ENCODE peak calls at places on chromosomes 16 and 17, in nine cellular contexts. L, B, R, W, V, I, S, D and P are unnamed samples.

GRCh38 chr17:45052052-45052772 is 780 bp upstream of the DCAKD start:
- DNase-seq in V (peak), W (no peak), S (peak), R (peak), L (no peak), B (peak), D (peak), I (peak), P (peak)

GRCh38 chr16:68360971-68361370 is 50.2 kb downstream of the PRMT7 start:
- DNase-seq in R (no peak), L (no peak), I (no peak), V (no peak), S (no peak), B (no peak), D (no peak), W (no peak), P (no peak)

GRCh38 chr17:15233022-15233805 is 31.9 kb downstream of the PMP22 start:
- DNase-seq in L (no peak), D (peak), B (no peak), W (peak), S (no peak), R (peak), V (peak), I (peak), P (no peak)

GRCh38 chr17:78974635-78975591 is 4.8 kb downstream of the LGALS3BP start:
- DNase-seq in B (no peak), S (no peak), L (peak), V (peak), D (peak), R (peak), W (peak), I (no peak), P (no peak)

GRCh38 chr17:43528988-43529814 is 16.9 kb downstream of the ETV4 start:
- DNase-seq in W (no peak), R (no peak), V (no peak), S (no peak), I (no peak), D (no peak), L (no peak), B (no peak), P (no peak)

GRCh38 chr16:11135167-11135973 is 120.6 kb downstream of the SOCS1 start:
- DNase-seq in B (no peak), S (no peak), I (no peak), R (peak), L (no peak), W (no peak), D (no peak), V (no peak), P (no peak)

GRCh38 chr17:82696916-82697807 is 1.3 kb downstream of the RAB40B start:
- DNase-seq in D (no peak), L (no peak), S (no peak), I (no peak), W (no peak), V (no peak), B (no peak), R (no peak), P (no peak)

GRCh38 chr17:75242461-75243042 is 18.9 kb downstream of the GGA3 start:
- DNase-seq in D (no peak), V (no peak), L (no peak), B (no peak), S (no peak), W (no peak), R (no peak), I (no peak), P (peak)

GRCh38 chr17:78588258-78589030 is 11.2 kb upstream of the DNAH17 start:
- DNase-seq in V (no peak), R (no peak), S (no peak), W (no peak), I (peak), D (no peak), L (no peak), B (no peak), P (no peak)

GRCh38 chr16:85832578-85833539 is 33.4 kb downstream of the COX4I1 start:
- DNase-seq in D (no peak), W (no peak), V (no peak), B (no peak), L (no peak), R (no peak), I (no peak), S (no peak), P (no peak)

GRCh38 chr16:4689864-4690704 is 3.3 kb upstream of the NUDT16L1 start:
- DNase-seq in B (no peak), V (no peak), W (no peak), I (no peak), L (no peak), D (no peak), R (no peak), S (no peak), P (no peak)

GRCh38 chr16:21626659-21627277 is 25.6 kb downstream of the IGSF6 start:
- DNase-seq in L (no peak), D (peak), W (peak), I (peak), R (peak), V (no peak), B (no peak), S (no peak), P (peak)

GRCh38 chr17:74750327-74751069 is 2.1 kb downstream of the NHERF1 start:
- DNase-seq in W (no peak), V (no peak), L (no peak), S (no peak), D (no peak), B (no peak), R (peak), I (peak), P (peak)

GRCh38 chr16:31002810-31003209 is 7.6 kb downstream of the STX1B start:
- DNase-seq in R (no peak), I (no peak), W (no peak), B (no peak), D (no peak), L (no peak), S (no peak), V (no peak), P (no peak)

DNA sequence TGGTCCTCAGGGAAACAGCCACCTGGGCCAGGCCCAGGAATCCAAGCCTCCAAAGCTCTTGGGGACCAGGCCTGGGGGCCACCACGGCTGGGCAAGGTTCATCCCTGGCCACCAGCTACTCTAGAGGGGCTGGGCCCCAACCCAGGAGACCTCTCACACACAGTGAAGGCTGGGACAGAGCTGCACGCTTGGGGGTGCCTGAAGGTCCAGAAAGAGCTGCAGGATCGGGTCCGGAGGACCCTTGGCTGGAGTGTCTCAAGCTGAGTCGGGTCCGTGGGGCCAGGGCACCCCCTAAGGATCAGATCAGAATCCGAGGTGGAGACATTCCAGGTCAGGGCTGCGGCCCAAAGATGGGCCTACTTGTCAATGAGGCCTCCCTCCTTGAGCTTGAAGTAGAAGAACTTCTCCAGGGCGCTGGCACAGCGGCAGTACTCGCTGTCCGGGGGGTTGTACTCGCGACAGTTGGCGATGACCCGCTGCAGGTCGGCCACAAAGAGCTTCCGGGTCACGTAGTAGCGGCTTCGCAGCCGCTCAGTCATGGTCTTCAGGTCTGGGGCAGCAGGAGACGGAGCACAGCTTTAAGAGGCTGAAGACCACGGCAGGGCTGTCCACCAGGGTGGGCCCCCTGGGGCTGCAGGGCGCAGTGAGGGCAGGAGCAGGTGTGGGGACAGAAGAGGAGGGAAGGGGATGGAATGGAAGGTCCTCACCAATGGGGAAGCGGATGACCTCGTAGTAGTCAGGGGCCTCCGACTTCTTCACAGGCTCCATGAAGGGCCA is 967 bp upstream of the DHX58 start:
- DNase-seq in L (no peak), R (no peak), V (no peak), W (no peak), I (no peak), S (no peak), B (no peak), D (no peak), P (no peak)
- H3K27ac ChIP-seq in L (peak), R (no peak), V (no peak), W (no peak), I (peak), S (peak), B (peak), D (no peak), P (peak)

DNA sequence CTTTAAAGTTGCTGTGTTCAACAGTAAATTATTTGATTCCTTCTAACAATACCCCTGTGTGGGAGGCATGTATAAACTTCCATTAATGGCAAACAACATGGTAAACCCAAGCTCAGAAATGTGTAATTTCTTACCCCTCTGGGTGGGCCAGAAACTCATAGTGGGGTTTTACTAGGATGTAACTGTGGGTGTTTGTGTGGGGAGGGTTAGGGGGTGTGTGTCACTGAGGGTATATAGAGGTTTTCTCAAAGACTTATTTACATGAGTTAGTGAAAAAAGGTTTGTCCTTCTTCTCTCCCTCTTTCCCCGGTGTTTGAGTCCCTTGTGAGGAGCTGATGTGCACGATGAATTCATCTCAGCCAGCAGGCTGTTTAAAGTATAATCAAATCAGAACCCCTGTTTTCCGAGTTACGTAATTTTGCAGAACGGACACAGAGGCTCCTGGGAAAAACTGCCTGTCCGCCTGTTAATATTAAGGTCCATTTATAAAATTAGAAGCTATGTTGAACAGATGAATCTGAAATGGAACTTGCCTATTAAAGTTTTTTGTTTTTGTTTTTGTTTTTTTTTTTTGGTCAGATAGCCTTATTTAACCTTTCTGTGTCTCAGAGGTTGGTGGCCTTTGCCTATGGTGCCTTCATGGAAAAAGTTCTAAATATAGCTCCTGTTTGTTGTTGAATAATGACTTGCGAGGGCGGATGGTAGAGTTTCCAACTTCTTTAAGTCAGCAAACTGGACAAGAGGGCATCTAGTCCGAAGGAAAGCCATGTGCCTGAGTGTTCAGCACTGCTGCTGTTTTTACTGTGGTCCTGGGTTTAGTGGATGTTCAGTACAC is 73.3 kb downstream of the MSI2 start:
- DNase-seq in W (no peak), D (no peak), B (no peak), R (no peak), L (no peak), S (no peak), I (no peak), V (no peak), P (no peak)
- H3K4me3 ChIP-seq in W (no peak), D (no peak), B (no peak), R (no peak), L (no peak), S (no peak), I (no peak), V (no peak), P (no peak)

GRCh38 chr16:75376475-75376907 is 56.8 kb downstream of the CFDP1 start:
- DNase-seq in D (no peak), R (no peak), I (peak), S (no peak), W (peak), L (no peak), B (no peak), V (peak), P (no peak)
- H3K27ac ChIP-seq in D (no peak), R (no peak), I (no peak), S (no peak), W (no peak), L (no peak), B (no peak), V (no peak), P (no peak)

GRCh38 chr17:17922198-17922901 is 49.9 kb downstream of the TOM1L2 start:
- DNase-seq in R (no peak), W (no peak), D (no peak), I (no peak), B (no peak), S (no peak), L (no peak), V (peak), P (no peak)
- H3K4me3 ChIP-seq in R (no peak), W (no peak), D (peak), I (no peak), B (no peak), S (no peak), L (no peak), V (no peak), P (no peak)

DNA sequence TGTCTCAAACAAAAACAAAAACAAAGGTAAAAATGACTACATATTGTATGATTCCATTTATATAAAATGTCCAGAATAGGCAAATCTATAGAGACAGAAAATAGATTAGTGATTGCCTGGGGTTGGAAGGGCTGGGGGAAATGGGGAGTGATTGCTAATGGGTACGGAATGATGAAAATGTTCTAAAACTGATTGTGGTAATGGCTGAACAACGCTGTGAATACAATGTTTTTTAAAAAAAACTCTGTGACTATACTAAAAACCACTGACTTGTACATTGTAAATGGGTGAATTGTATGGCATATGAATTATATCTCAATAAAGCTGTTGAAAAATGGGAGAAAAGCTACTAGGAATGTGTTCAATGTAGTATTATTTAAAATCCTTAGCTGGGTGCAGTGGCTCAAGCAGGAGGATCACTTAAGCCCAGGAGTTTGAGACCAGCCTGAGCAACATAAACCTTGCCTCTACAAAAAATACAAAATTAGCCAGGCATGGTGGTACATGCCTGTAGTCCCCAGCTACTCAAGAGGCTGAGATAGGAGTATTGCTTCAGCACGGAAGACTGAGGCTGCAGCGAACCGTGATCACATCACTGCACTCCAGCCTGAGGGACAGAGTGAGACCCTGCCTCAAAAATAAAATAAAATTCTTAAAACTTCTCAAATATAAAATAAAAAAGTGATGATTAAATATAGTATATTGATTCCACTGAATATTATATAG is 47.9 kb downstream of the TOM1L2 start:
- DNase-seq in D (no peak), S (no peak), L (no peak), W (peak), V (no peak), B (no peak), I (no peak), R (no peak), P (no peak)
- H3K27ac ChIP-seq in D (no peak), S (no peak), L (no peak), W (peak), V (no peak), B (no peak), I (no peak), R (no peak), P (no peak)

DNA sequence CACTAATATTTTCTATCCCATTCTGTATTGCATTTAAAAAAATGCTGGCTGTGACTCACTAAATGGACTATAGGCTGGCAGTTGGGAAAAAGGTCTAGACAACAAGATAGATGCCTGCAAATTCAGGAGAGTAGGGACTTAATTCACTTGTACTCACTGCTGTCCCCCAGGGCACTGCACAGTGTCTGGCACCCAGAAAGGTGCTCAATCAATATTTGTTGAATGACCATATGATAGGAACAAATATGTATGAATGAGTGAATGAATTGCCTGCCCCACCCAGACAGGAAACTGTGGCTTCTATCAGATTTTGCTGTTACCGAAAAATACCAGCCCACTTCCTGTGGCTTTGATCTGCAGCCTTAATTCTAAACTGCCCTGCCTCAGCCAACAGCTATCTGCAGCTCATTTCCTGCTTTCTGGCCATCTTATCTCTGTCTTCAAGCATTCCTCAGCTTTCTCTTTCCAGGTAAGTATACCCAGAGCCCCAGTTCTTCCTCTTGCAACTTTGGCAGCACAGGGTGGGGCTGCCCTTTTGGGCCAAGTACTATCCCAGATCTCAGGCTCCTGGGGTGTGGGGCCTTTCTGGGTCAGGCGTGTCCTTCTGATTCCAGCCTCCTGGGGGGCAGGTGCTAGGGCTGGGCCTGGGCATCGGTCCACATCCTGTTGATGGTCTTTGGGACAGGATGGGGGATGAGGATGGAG is 15.3 kb upstream of the TNS4 start:
- DNase-seq in B (peak), D (peak), I (peak), W (peak), R (peak), S (peak), V (peak), L (no peak), P (peak)
- H3K4me3 ChIP-seq in B (peak), D (no peak), I (no peak), W (no peak), R (peak), S (peak), V (no peak), L (no peak), P (peak)

GRCh38 chr17:1646199-1646875 is 805 bp upstream of the SCARF1 start:
- DNase-seq in B (no peak), D (no peak), I (no peak), W (no peak), S (no peak), V (no peak), L (no peak), R (no peak), P (no peak)
- H3K27ac ChIP-seq in B (no peak), D (no peak), I (no peak), W (no peak), S (no peak), V (no peak), L (no peak), R (no peak), P (no peak)

GRCh38 chr16:57282510-57283213 is 1.8 kb downstream of the PLLP start:
- DNase-seq in S (no peak), B (no peak), D (no peak), V (no peak), I (no peak), W (no peak), R (no peak), L (no peak), P (no peak)

GRCh38 chr16:57283956-57284205 is 591 bp downstream of the PLLP start:
- DNase-seq in V (no peak), B (no peak), S (no peak), R (no peak), L (no peak), W (no peak), I (no peak), D (no peak), P (no peak)

GRCh38 chr16:57284206-57284951 is at the start of gene PLLP:
- DNase-seq in I (peak), V (peak), S (peak), R (peak), L (no peak), W (no peak), B (no peak), D (peak), P (peak)

GRCh38 chr16:57284952-57285263 is 436 bp upstream of the PLLP start:
- DNase-seq in B (no peak), S (no peak), I (no peak), V (peak), L (no peak), R (no peak), W (no peak), D (no peak), P (no peak)

DNA sequence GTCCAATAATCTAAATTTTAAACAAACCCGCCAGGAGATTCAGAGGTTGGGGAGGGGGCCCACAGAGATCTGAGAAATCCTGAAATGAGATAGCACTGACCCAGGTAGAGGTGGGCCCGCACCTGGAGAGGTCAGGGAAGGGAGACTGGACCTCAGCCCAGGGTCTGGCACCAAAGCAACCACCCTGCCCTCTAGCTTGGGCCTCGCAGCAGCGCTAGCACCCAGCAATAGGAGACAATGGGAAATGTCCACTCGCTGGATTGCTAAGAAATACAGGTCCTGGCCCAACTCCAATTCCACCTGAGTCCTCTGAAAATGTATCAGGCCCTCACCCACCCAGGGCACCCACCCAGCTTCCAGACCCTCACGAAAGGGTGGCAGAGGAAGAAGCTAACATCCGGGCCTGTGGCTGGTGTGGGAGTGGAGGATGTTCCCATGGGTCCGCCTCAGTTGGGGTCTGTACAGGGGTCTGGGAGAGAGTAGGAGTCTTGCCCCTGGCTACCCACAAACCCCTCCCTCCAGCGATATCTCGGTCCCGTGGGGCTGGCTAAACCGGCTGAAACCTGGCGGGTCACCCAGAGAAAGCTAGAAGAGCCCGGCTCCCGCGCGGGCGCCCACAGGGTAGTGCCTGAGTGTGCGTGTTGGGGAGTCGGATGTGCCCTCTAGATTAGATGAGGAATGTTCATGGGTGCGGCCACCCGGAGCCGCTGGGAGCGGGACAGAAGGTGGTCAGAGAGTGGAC is 1.1 kb downstream of the PLLP start:
- DNase-seq in W (no peak), I (peak), L (no peak), R (no peak), V (no peak), B (no peak), S (no peak), D (no peak), P (no peak)
- H3K4me3 ChIP-seq in W (no peak), I (peak), L (peak), R (no peak), V (no peak), B (no peak), S (no peak), D (no peak), P (no peak)

DNA sequence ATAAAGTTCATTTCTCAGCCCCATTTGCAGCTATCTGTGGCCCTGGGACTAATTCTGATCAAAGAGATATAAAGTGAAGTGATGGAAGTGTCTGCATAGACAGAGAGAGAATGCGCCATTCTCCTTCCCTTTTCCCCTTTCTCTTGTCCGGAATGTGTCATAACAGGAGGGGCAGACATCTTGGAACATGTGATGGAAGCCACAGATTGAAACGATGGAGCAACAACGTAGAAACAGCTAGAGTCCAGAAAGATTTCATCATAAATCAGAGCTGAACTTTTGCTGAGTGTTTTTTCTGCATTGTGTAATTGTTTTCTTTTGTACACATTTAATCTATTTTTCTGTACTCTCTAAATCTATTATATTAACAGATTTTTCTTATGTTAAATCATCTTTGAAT is 11.3 kb downstream of the ASGR1 start:
- DNase-seq in B (no peak), R (no peak), S (no peak), D (no peak), V (no peak), I (no peak), L (no peak), W (no peak), P (no peak)
- H3K27ac ChIP-seq in B (no peak), R (no peak), S (no peak), D (no peak), V (no peak), I (no peak), L (no peak), W (no peak), P (no peak)